ENCODE peak calls at places on chromosomes 7 and 10, in nine cellular contexts. A is colonic mucosa, R is Peyer's patch, B is brain microvascular endothelial cell, P is body of pancreas, F is heart left ventricle, S is fibroblast of the aortic adventitia, I is lower leg skin, J is cardiac fibroblast. W is an unnamed sample.

GRCh38 chr7:17939111-17939669 is 1.1 kb downstream of the SNX13 start:
- DNase-seq in I (no peak), F (no peak), S (peak), A (peak), B (peak), P (no peak), J (peak), R (no peak), W (no peak)

GRCh38 chr10:64036306-64036930 is 515.2 kb downstream of the REEP3 start:
- DNase-seq in P (no peak), A (no peak), B (no peak), I (no peak), F (no peak), S (no peak), R (no peak), J (no peak), W (peak)

GRCh38 chr7:128105228-128106022 is 74.2 kb upstream of the LRRC4 start:
- DNase-seq in B (no peak), F (no peak), J (no peak), I (no peak), P (no peak), A (no peak), R (no peak), S (no peak), W (no peak)

GRCh38 chr7:130324270-130324669 is 20.3 kb upstream of the CPA5 start:
- DNase-seq in P (no peak), B (no peak), S (no peak), R (no peak), J (no peak), A (no peak), F (no peak), I (no peak), W (no peak)

GRCh38 chr7:111855842-111856227 is 293.5 kb upstream of the IMMP2L start:
- DNase-seq in I (no peak), P (peak), S (peak), R (no peak), A (no peak), F (no peak), J (peak), B (peak), W (no peak)

GRCh38 chr10:22677333-22677732 is 37.0 kb downstream of the PIP4K2A start:
- DNase-seq in R (no peak), P (no peak), F (no peak), I (no peak), J (no peak), B (no peak), S (no peak), A (no peak), W (no peak)

GRCh38 chr7:7696458-7697119 is 21.8 kb downstream of the RPA3 start:
- DNase-seq in F (no peak), B (peak), I (no peak), P (peak), S (peak), J (no peak), R (no peak), A (no peak), W (peak)

GRCh38 chr7:75866129-75866496 is 12.7 kb upstream of the RHBDD2 start:
- DNase-seq in S (no peak), J (peak), I (no peak), B (peak), A (no peak), R (no peak), F (no peak), P (no peak), W (no peak)

GRCh38 chr10:112972606-112973005 is 22.6 kb downstream of the TCF7L2 start:
- DNase-seq in P (no peak), S (no peak), J (no peak), I (no peak), R (no peak), F (no peak), B (no peak), A (no peak), W (no peak)

GRCh38 chr10:91596821-91597396 is 36.0 kb downstream of the PPP1R3C start:
- DNase-seq in S (peak), J (peak), I (no peak), F (no peak), A (no peak), P (no peak), R (no peak), B (peak), W (no peak)

GRCh38 chr10:91756286-91756685 is 41.9 kb upstream of the TNKS2 start:
- DNase-seq in B (peak), I (no peak), S (peak), J (peak), R (no peak), A (no peak), F (no peak), P (no peak), W (peak)

GRCh38 chr7:21023841-21024502 is 237.3 kb upstream of the SP8 start:
- DNase-seq in B (no peak), P (no peak), J (no peak), F (no peak), A (no peak), S (no peak), I (no peak), R (no peak), W (no peak)

GRCh38 chr7:136144182-136144581 is 167.0 kb upstream of the MTPN start:
- DNase-seq in P (no peak), I (no peak), J (no peak), F (no peak), B (no peak), S (no peak), R (no peak), A (no peak), W (no peak)

GRCh38 chr7:49422564-49422963 is 350.9 kb upstream of the VWC2 start:
- DNase-seq in R (no peak), A (no peak), J (no peak), I (no peak), F (no peak), P (no peak), S (no peak), B (no peak), W (no peak)

GRCh38 chr10:131081786-131082185 is 229.7 kb downstream of the TCERG1L start:
- DNase-seq in P (no peak), B (no peak), A (no peak), F (no peak), R (no peak), S (no peak), I (no peak), J (no peak), W (no peak)

GRCh38 chr7:6398943-6399342 is 48.8 kb downstream of the DAGLB start:
- DNase-seq in B (no peak), F (no peak), S (no peak), P (peak), J (peak), A (no peak), R (no peak), I (no peak), W (no peak)

DNA sequence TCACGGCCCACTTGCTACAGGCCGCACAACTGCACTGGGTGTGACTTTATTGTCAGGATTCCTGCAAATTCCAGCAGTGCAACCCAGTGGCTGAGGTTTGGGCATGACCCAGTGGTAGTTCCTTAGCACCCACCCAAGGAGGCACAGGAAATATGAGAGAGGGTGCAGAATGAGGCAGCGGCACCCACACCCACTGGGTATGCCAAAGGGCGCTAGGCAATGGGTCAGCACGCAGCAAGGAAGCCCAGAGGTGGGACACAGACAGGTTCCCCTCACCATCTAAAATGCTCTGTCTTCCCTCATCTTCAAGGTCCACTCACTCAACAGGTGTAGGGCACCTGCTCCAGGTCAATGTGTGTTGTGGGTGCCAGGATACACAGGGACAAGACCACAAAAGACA is 357.8 kb upstream of the MKI67 start:
- DNase-seq in I (no peak), A (no peak), P (no peak), J (no peak), R (no peak), S (no peak), F (no peak), B (no peak), W (no peak)
- H3K4me3 ChIP-seq in I (no peak), A (no peak), P (no peak), J (no peak), R (no peak), S (no peak), F (no peak), B (no peak), W (no peak)

GRCh38 chr7:89987665-89988064 is 166.6 kb upstream of the STEAP1 start:
- DNase-seq in S (no peak), B (no peak), J (no peak), A (no peak), I (no peak), P (no peak), R (no peak), F (no peak), W (no peak)

DNA sequence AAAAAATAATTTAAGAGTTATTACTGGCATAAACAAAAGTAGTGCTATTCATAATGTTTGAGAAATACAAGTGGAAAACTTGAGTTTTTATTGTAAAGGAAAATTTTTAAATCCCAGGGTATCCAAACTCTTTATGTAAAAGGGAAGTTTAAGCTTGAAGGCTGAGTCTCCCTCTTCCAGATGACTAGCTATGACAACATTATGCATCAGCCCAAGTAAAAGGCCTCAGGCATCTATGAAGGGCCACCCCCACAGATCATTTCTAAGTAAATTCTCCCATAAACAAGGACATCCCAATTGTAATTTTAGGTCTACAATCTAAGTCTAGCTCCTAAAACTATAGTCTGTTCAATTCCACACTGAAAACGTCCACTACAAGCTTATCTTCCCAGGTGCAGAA is 166.2 kb upstream of the STEAP1 start:
- DNase-seq in S (no peak), A (no peak), R (no peak), P (no peak), B (no peak), F (no peak), I (no peak), J (no peak), W (no peak)
- TF ChIP-seq CTCF in S (no peak), A (no peak), R (no peak), P (no peak), B (no peak), F (no peak), I (no peak), J (no peak), W (no peak)

GRCh38 chr10:43408331-43408709 is 666 bp downstream of the HNRNPF start:
- DNase-seq in P (peak), S (no peak), R (peak), J (no peak), A (no peak), F (no peak), I (no peak), B (no peak), W (no peak)
- H3K4me3 ChIP-seq in P (peak), S (peak), R (peak), J (peak), A (peak), F (peak), I (peak), B (peak), W (peak)

DNA sequence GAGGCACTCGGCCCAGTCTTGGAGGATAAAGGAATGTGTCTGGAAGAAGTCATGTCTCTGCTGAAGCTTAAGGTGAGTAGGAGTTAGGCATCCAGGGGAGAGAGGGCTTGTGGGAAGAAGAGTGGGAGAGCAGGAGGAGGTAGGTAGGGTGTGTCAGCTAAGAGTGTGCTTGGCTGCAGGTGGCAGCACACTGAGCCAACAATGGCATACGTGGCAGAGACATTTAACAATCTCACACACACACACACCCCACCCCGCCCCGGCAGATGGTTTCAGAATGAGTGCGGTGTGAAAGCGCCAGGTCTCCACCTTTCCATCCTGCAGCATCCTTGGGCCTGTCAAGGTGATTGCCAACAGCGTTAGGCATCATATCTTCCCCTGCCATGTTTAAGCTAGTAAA is 11.2 kb upstream of the ARPC1A start:
- DNase-seq in J (no peak), I (peak), R (no peak), F (no peak), S (no peak), B (no peak), P (no peak), A (peak), W (no peak)
- TF ChIP-seq CTCF in J (no peak), I (no peak), R (no peak), F (no peak), S (no peak), B (no peak), P (no peak), A (no peak), W (no peak)